ENCODE peak calls at places on chromosomes 3 and 15, in six cellular contexts. O, A, V, C, D and I are unnamed samples.

GRCh38 chr3:150149651-150150051 is 179.0 kb upstream of the PFN2 start:
- DNase-seq in O (no peak), A (no peak), V (no peak), C (peak), D (peak), I (peak)

GRCh38 chr3:72310028-72310987 is 525.4 kb upstream of the PROK2 start:
- DNase-seq in O (no peak), A (peak), V (peak), C (no peak), D (no peak), I (peak)

GRCh38 chr3:186917660-186918312 is 12.5 kb upstream of the ST6GAL1 start:
- DNase-seq in O (no peak), A (no peak), V (no peak), C (no peak), D (no peak), I (no peak)

GRCh38 chr3:24416224-24416623 is 78.4 kb downstream of the THRB start:
- DNase-seq in O (no peak), A (no peak), V (no peak), C (no peak), D (no peak), I (no peak)

GRCh38 chr3:73683706-73684105 is 59.0 kb upstream of the PDZRN3 start:
- DNase-seq in O (no peak), A (no peak), V (no peak), C (no peak), D (no peak), I (no peak)

GRCh38 chr15:76312540-76313174 is 1.4 kb upstream of the ETFA start:
- DNase-seq in O (no peak), A (no peak), V (peak), C (no peak), D (no peak), I (peak)

GRCh38 chr3:53161345-53161819 is 373 bp downstream of the PRKCD start:
- DNase-seq in O (no peak), A (no peak), V (no peak), C (peak), D (no peak), I (no peak)

GRCh38 chr3:160403796-160404510 is 4.5 kb downstream of the SMC4 start:
- DNase-seq in O (no peak), A (no peak), V (peak), C (no peak), D (no peak), I (peak)

GRCh38 chr3:106036706-106037105 is 167.9 kb upstream of the CBLB start:
- DNase-seq in O (no peak), A (no peak), V (no peak), C (no peak), D (no peak), I (no peak)

GRCh38 chr15:44545934-44546802 is 9.2 kb downstream of the EIF3J start:
- DNase-seq in O (no peak), A (peak), V (peak), C (peak), D (no peak), I (peak)

GRCh38 chr15:49439678-49440375 is 16.8 kb downstream of the FGF7 start:
- DNase-seq in O (no peak), A (no peak), V (no peak), C (no peak), D (no peak), I (no peak)

GRCh38 chr3:186506846-186507245 is 37.3 kb downstream of the CRYGS start:
- DNase-seq in O (no peak), A (no peak), V (no peak), C (no peak), D (no peak), I (no peak)

GRCh38 chr3:28349397-28350000 is 875 bp upstream of the AZI2 start:
- DNase-seq in O (no peak), A (no peak), V (peak), C (no peak), D (peak), I (peak)

GRCh38 chr3:16841906-16842709 is 42.6 kb upstream of the PLCL2 start:
- DNase-seq in O (peak), A (peak), V (no peak), C (no peak), D (no peak), I (no peak)

GRCh38 chr15:89533861-89534544 is 37.6 kb upstream of the RHCG start:
- DNase-seq in O (no peak), A (no peak), V (peak), C (no peak), D (no peak), I (no peak)

GRCh38 chr3:36514171-36514570 is 133.9 kb downstream of the STAC start:
- DNase-seq in O (no peak), A (no peak), V (no peak), C (no peak), D (no peak), I (peak)